ENCODE peak calls at places on chromosomes 7 and 10, in four cellular contexts. E is G401, V is T-helper 2 cell, Y is GM04504. W is an unnamed sample.

GRCh38 chr7:107609861-107610260 is 29.8 kb downstream of the BCAP29 start:
- DNase-seq in E (no peak), V (no peak), Y (no peak), W (no peak)

GRCh38 chr7:142711722-142712616 is 37.3 kb upstream of the PRSS1 start:
- DNase-seq in E (peak; percentile 71), V (peak; percentile 82), Y (peak; percentile 8), W (peak; percentile 24)

GRCh38 chr7:66173856-66174255 is 31.3 kb upstream of the TPST1 start:
- DNase-seq in E (no peak), V (no peak), Y (no peak), W (no peak)

GRCh38 chr10:62233494-62234283 is 35.0 kb downstream of the RTKN2 start:
- DNase-seq in E (no peak), V (no peak), Y (no peak), W (peak; percentile 70)

GRCh38 chr7:45112648-45113047 is 1.2 kb upstream of the TBRG4 start:
- DNase-seq in E (no peak), V (no peak), Y (no peak), W (no peak)

GRCh38 chr7:159226303-159226702 is 81.6 kb upstream of the VIPR2 start:
- DNase-seq in E (no peak), V (no peak), Y (no peak), W (no peak)

GRCh38 chr7:117896339-117896738 is 23.1 kb upstream of the CTTNBP2 start:
- DNase-seq in E (no peak), V (no peak), Y (no peak), W (no peak)

GRCh38 chr7:105638942-105639495 is 57.7 kb upstream of the EFCAB10 start:
- DNase-seq in E (peak; percentile 31), V (no peak), Y (no peak), W (no peak)

GRCh38 chr10:47165711-47166404 is 134.1 kb upstream of the GDF10 start:
- DNase-seq in E (peak; percentile 5), V (peak; percentile 64), Y (no peak), W (no peak)

GRCh38 chr10:70458329-70459060 is 17.0 kb upstream of the NODAL start:
- DNase-seq in E (peak; percentile 47), V (peak; percentile 21), Y (no peak), W (peak; percentile 48)

GRCh38 chr7:38102486-38102885 is 75.6 kb upstream of the STARD3NL start:
- DNase-seq in E (no peak), V (no peak), Y (peak; percentile 28), W (no peak)

GRCh38 chr7:25028370-25028971 is 48.5 kb upstream of the OSBPL3 start:
- DNase-seq in E (no peak), V (peak; percentile 91), Y (peak; percentile 70), W (peak; percentile 91)

GRCh38 chr10:116110736-116111135 is 162.3 kb downstream of the GFRA1 start:
- DNase-seq in E (no peak), V (no peak), Y (no peak), W (no peak)

GRCh38 chr7:134694299-134694698 is 47.6 kb downstream of the BPGM start:
- DNase-seq in E (no peak), V (no peak), Y (no peak), W (no peak)

GRCh38 chr7:34787586-34787985 is 129.6 kb downstream of the NPSR1 start:
- DNase-seq in E (no peak), V (no peak), Y (no peak), W (no peak)

GRCh38 chr10:98267894-98268693 is at the start of gene LOXL4:
- DNase-seq in E (peak; percentile 42), V (no peak), Y (no peak), W (no peak)

GRCh38 chr10:12484945-12485805 is 135.8 kb downstream of the CAMK1D start:
- DNase-seq in E (peak; percentile 52), V (peak; percentile 46), Y (no peak), W (no peak)

GRCh38 chr7:97835296-97836138 is 36.7 kb downstream of the ASNS start:
- DNase-seq in E (peak; percentile 56), V (peak; percentile 56), Y (peak; percentile 20), W (peak; percentile 5)

GRCh38 chr10:96999987-97000386 is 167.9 kb downstream of the LCOR start:
- DNase-seq in E (no peak), V (no peak), Y (no peak), W (no peak)

W was measured in kidney glomerular epithelial cell.